ENCODE peak calls at places on chromosomes 5 and 9, in ten cellular contexts. A is tibial nerve; Y is CD8-positive, alpha-beta memory T cell; G is keratinocyte; W is HepG2; S is IMR-90; Q is mesendoderm; N is upper lobe of right lung; K is H9; C is ovary. I is an unnamed sample.

GRCh38 chr9:97747201-97747965 is 50.2 kb upstream of the XPA start:
- DNase-seq in K (no peak), S (no peak), Q (peak; percentile 44), A (no peak), C (no peak), W (no peak), G (no peak), N (no peak), Y (no peak), I (no peak)

GRCh38 chr9:137504432-137504777 is 45.3 kb upstream of the NSMF start:
- DNase-seq in C (no peak), W (no peak), G (no peak), N (no peak), A (no peak), Y (no peak), S (no peak), K (no peak), Q (no peak), I (no peak)

GRCh38 chr9:128249914-128250838 is 25.6 kb downstream of the GOLGA2 start:
- DNase-seq in N (peak; percentile 96), Q (peak; percentile 90), A (peak; percentile 74), K (peak; percentile 96), Y (peak; percentile 98), W (no peak), S (peak; percentile 33), C (peak; percentile 38), G (peak; percentile 81), I (peak; percentile 99)

GRCh38 chr9:112174965-112175795 is at the start of gene SUSD1:
- DNase-seq in A (no peak), C (no peak), W (peak; percentile 31), S (no peak), N (peak; percentile 76), Q (peak; percentile 53), G (no peak), K (peak; percentile 52), Y (peak; percentile 44), I (peak; percentile 44)

GRCh38 chr9:116421006-116421538 is 266.0 kb upstream of the TRIM32 start:
- DNase-seq in N (no peak), K (no peak), A (no peak), C (no peak), S (peak; percentile 56), W (no peak), Y (no peak), Q (no peak), G (peak; percentile 48), I (no peak)

GRCh38 chr9:32431940-32432555 is 47.6 kb downstream of the ACO1 start:
- DNase-seq in C (no peak), N (no peak), W (peak; percentile 33), S (peak; percentile 64), G (no peak), K (peak; percentile 43), Y (peak; percentile 14), Q (peak; percentile 46), A (no peak), I (peak; percentile 50)

GRCh38 chr9:71647094-71647591 is 121.2 kb downstream of the CEMIP2 start:
- DNase-seq in A (peak; percentile 41), C (peak; percentile 34), G (peak; percentile 17), S (peak; percentile 72), Y (peak; percentile 9), Q (peak; percentile 49), N (peak; percentile 82), K (no peak), W (no peak), I (peak; percentile 30)

GRCh38 chr9:36625006-36625600 is 52.4 kb downstream of the MELK start:
- DNase-seq in G (no peak), A (no peak), C (peak; percentile 89), Q (no peak), Y (no peak), K (no peak), N (no peak), S (peak; percentile 90), W (no peak), I (peak; percentile 54)

GRCh38 chr5:179241175-179241574 is 104.1 kb downstream of the ADAMTS2 start:
- DNase-seq in Y (no peak), C (no peak), Q (no peak), G (no peak), N (peak; percentile 46), W (no peak), K (peak; percentile 17), S (no peak), A (no peak), I (no peak)

GRCh38 chr5:115641948-115642347 is 16.1 kb upstream of the TMED7 start:
- DNase-seq in K (no peak), Y (no peak), C (no peak), W (no peak), G (no peak), A (no peak), Q (no peak), N (no peak), S (peak; percentile 11), I (no peak)

GRCh38 chr5:82421119-82421518 is 143.0 kb upstream of the RPS23 start:
- DNase-seq in N (no peak), Q (peak; percentile 30), A (no peak), K (no peak), W (no peak), S (peak; percentile 89), Y (no peak), C (no peak), G (peak; percentile 73), I (no peak)

GRCh38 chr5:50759526-50760280 is 93.3 kb downstream of the PARP8 start:
- DNase-seq in Y (no peak), S (no peak), W (no peak), N (no peak), A (no peak), K (no peak), C (no peak), Q (no peak), G (no peak), I (no peak)

GRCh38 chr9:589723-590122 is 251.8 kb upstream of the DMRT1 start:
- DNase-seq in W (no peak), Y (no peak), A (no peak), N (no peak), S (peak; percentile 31), Q (peak; percentile 87), C (peak; percentile 20), K (no peak), G (no peak), I (no peak)

GRCh38 chr9:76456202-76456926 is 2.6 kb upstream of the GCNT1 start:
- DNase-seq in A (no peak), G (no peak), N (no peak), Q (peak; percentile 88), Y (peak; percentile 21), C (no peak), S (peak; percentile 82), K (peak; percentile 65), W (peak; percentile 89), I (peak; percentile 90)

GRCh38 chr9:95462419-95463121 is 54.2 kb downstream of the PTCH1 start:
- DNase-seq in W (no peak), A (peak; percentile 67), S (peak; percentile 94), N (no peak), C (peak; percentile 71), Q (peak; percentile 93), G (peak; percentile 56), Y (peak; percentile 63), K (peak; percentile 57), I (peak; percentile 41)

GRCh38 chr9:123893831-123894460 is 36.0 kb downstream of the DENND1A start:
- DNase-seq in W (no peak), Y (no peak), G (no peak), C (no peak), K (no peak), N (no peak), A (no peak), Q (peak; percentile 25), S (peak; percentile 67), I (no peak)

GRCh38 chr5:124301850-124302249 is 444.6 kb downstream of the ZNF608 start:
- DNase-seq in C (no peak), N (no peak), A (no peak), G (no peak), K (no peak), S (peak; percentile 72), Q (peak; percentile 85), Y (no peak), W (no peak), I (no peak)

GRCh38 chr5:172102913-172103629 is 85.0 kb downstream of the STK10 start:
- DNase-seq in G (peak; percentile 85), Y (no peak), K (peak; percentile 50), W (no peak), S (peak; percentile 95), A (no peak), N (no peak), Q (peak; percentile 78), C (no peak), I (peak; percentile 64)

GRCh38 chr9:99680191-99680590 is 141.5 kb upstream of the NR4A3 start:
- DNase-seq in K (no peak), W (no peak), N (no peak), S (peak; percentile 75), Q (no peak), C (no peak), Y (no peak), A (no peak), G (no peak), I (no peak)
- H3K27ac ChIP-seq in K (no peak overlapping the region), W (no peak overlapping the region), N (no peak overlapping the region), S (no peak overlapping the region), Q (no peak overlapping the region), C (no peak overlapping the region), Y (no peak overlapping the region), A (no peak overlapping the region), G (no peak overlapping the region), I (no peak overlapping the region)

DNA sequence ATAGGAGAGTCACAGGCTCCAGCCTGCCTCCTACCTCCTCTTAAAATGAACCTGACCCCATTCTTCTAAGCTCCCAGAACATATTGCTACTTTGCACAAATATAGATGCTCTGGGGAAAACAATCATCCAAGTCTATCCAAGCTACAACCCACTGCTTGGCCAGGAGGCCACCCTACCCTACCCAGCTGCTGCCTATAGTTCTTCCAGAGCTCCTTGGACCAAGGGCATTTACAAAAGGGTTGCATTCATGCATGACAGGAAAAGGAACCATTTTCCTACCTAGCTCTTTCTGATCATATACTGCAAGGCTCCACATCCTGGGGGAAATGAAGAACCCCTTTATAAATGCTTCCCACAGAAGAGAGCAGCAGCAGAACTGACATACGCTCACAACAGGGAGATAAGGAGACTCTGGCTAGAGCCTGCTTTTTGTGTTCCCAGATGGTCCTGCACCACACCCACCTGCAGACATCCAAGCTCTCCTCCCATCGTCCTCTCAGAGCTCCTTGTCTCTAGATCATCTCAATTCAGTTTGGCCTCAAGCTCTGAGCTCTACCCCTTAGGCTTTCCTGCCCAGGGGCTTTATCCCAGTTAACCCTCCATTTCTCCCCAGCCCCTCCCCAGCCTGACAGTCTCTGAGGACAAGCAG is 185.5 kb downstream of the SPOCK1 start:
- DNase-seq in W (no peak), K (no peak), A (no peak), Y (no peak), N (no peak), G (no peak), Q (no peak), C (no peak), S (no peak), I (no peak)
- H3K27me3 ChIP-seq in W (no peaks in the 10 kb centered on the region), K (no peaks in the 10 kb centered on the region), A (no peaks in the 10 kb centered on the region), Y (no peaks in the 10 kb centered on the region), N (peaks cover 16% of the 10 kb centered on the region), G (no peaks in the 10 kb centered on the region), Q (no peaks in the 10 kb centered on the region), C (no peaks in the 10 kb centered on the region), S (peaks cover 11% of the 10 kb centered on the region), I (no peaks in the 10 kb centered on the region)

GRCh38 chr5:35735718-35736117 is 118.1 kb downstream of the SPEF2 start:
- DNase-seq in A (no peak), Y (no peak), C (no peak), W (no peak), S (no peak), N (no peak), Q (no peak), K (no peak), G (no peak), I (no peak)
- H3K27ac ChIP-seq in A (no peak overlapping the region), Y (no peak overlapping the region), C (no peak overlapping the region), W (no peak overlapping the region), S (no peak overlapping the region), N (no peak overlapping the region), Q (no peak overlapping the region), K (no peak overlapping the region), G (no peak overlapping the region), I (no peak overlapping the region)

GRCh38 chr5:88941581-88941980 is 58.6 kb upstream of the MEF2C start:
- DNase-seq in N (no peak), K (no peak), A (no peak), G (no peak), Q (no peak), S (no peak), C (no peak), W (no peak), Y (no peak), I (no peak)
- H3K27me3 ChIP-seq in N (no peaks in the 10 kb centered on the region), K (no peaks in the 10 kb centered on the region), A (no peaks in the 10 kb centered on the region), G (no peaks in the 10 kb centered on the region), Q (no peaks in the 10 kb centered on the region), S (no peaks in the 10 kb centered on the region), C (no peaks in the 10 kb centered on the region), W (no peaks in the 10 kb centered on the region), Y (no peaks in the 10 kb centered on the region), I (no peaks in the 10 kb centered on the region)